ENCODE peak calls at places on chromosomes 11 and 22, in six cellular contexts. Y is A549, K is endothelial cell of umbilical vein, I is IMR-90, C is GM12878, O is heart left ventricle. E is an unnamed sample.

GRCh38 chr22:41668971-41669911 is 19.4 kb downstream of the SNU13 start:
- DNase-seq in O (no peak), K (peak; percentile 37), C (no peak), I (peak; percentile 85), Y (peak; percentile 52), E (no peak)

GRCh38 chr11:97909544-97910394 is 1111.0 kb upstream of the CNTN5 start:
- DNase-seq in Y (no peak), I (peak; percentile 57), C (no peak), O (no peak), K (no peak), E (no peak)

GRCh38 chr11:101817536-101817935 is 97.3 kb upstream of the CEP126 start:
- DNase-seq in O (no peak), I (no peak), K (no peak), Y (no peak), C (no peak), E (no peak)

GRCh38 chr11:26228778-26229177 is 103.2 kb upstream of the ANO3 start:
- DNase-seq in I (peak; percentile 59), O (no peak), Y (peak; percentile 7), C (no peak), K (peak; percentile 81), E (no peak)

GRCh38 chr11:76236092-76237026 is 30.1 kb upstream of the WNT11 start:
- DNase-seq in Y (peak; percentile 81), K (no peak), C (no peak), O (peak; percentile 73), I (peak; percentile 33), E (no peak)

GRCh38 chr11:91947215-91947614 is 277.4 kb upstream of the FAT3 start:
- DNase-seq in Y (no peak), K (peak; percentile 42), O (no peak), I (peak; percentile 2), C (no peak), E (peak; percentile 7)

GRCh38 chr11:112975493-112975892 is 14.3 kb downstream of the NCAM1 start:
- DNase-seq in I (no peak), O (no peak), C (no peak), Y (no peak), K (no peak), E (no peak)

GRCh38 chr11:78415338-78415737 is 2.3 kb downstream of the GAB2 start:
- DNase-seq in C (no peak), O (no peak), Y (no peak), I (no peak), K (peak; percentile 22), E (no peak)

GRCh38 chr11:16632295-16633200 is 105.9 kb upstream of the C11orf58 start:
- DNase-seq in C (no peak), K (peak; percentile 8), I (peak; percentile 21), Y (peak; percentile 38), O (no peak), E (no peak)

GRCh38 chr11:100735949-100736675 is 49.0 kb downstream of the ARHGAP42 start:
- DNase-seq in Y (peak; percentile 39), O (no peak), I (peak; percentile 35), C (no peak), K (no peak), E (no peak)

GRCh38 chr11:32478277-32478731 is 43.0 kb upstream of the WT1 start:
- DNase-seq in C (no peak), Y (no peak), O (peak; percentile 38), K (no peak), I (no peak), E (no peak)

GRCh38 chr22:35418726-35419125 is 18.8 kb downstream of the MCM5 start:
- DNase-seq in I (no peak), K (no peak), O (no peak), Y (no peak), C (no peak), E (no peak)

GRCh38 chr11:131692961-131693360 is 322.5 kb downstream of the NTM start:
- DNase-seq in Y (no peak), I (no peak), C (no peak), K (no peak), O (no peak), E (no peak)

GRCh38 chr11:121754603-121755002 is 301.8 kb upstream of the SORL1-AS1 start:
- DNase-seq in Y (no peak), O (no peak), C (no peak), I (peak; percentile 14), K (no peak), E (no peak)

GRCh38 chr11:76270387-76270786 is 64.1 kb upstream of the WNT11 start:
- DNase-seq in K (no peak), I (no peak), Y (no peak), O (no peak), C (no peak), E (peak; percentile 75)

GRCh38 chr11:46183819-46184218 is 62.6 kb upstream of the PHF21A start:
- DNase-seq in O (no peak), I (peak; percentile 84), Y (no peak), K (no peak), C (no peak), E (no peak)

GRCh38 chr11:77518471-77518870 is 44.6 kb upstream of the PAK1 start:
- DNase-seq in O (no peak), K (no peak), C (no peak), I (no peak), Y (no peak), E (no peak)

GRCh38 chr11:33735166-33735425 is 1.1 kb downstream of the CD59 start:
- DNase-seq in C (no peak), I (no peak), K (no peak), Y (no peak), O (no peak), E (no peak)

GRCh38 chr11:19597876-19598275 is 114.8 kb upstream of the NAV2 start:
- DNase-seq in Y (no peak), C (no peak), I (no peak), O (no peak), K (no peak), E (no peak)

GRCh38 chr11:61787928-61788491 is 4.4 kb downstream of the TMEM258 start:
- DNase-seq in K (peak; percentile 43), C (no peak), Y (peak; percentile 84), O (no peak), I (peak; percentile 61), E (no peak)

GRCh38 chr11:108093128-108093904 is 28.1 kb upstream of the ACAT1 start:
- DNase-seq in O (no peak), C (no peak), K (no peak), I (peak; percentile 78), Y (peak; percentile 70), E (no peak)

GRCh38 chr11:134500621-134501020 is 88.6 kb upstream of the B3GAT1 start:
- DNase-seq in C (no peak), K (no peak), Y (no peak), O (no peak), I (no peak), E (no peak)

GRCh38 chr22:21001601-21002325 is at the start of gene THAP7:
- DNase-seq in O (peak; percentile 99), C (peak; percentile 91), K (peak; percentile 95), I (peak; percentile 93), Y (peak; percentile 92), E (peak; percentile 95)
- TF ChIP-seq POLR2A in O (no peak), C (peak; percentile 94), K (peak; percentile 85), I (peak; percentile 88), Y (peak; percentile 66), E (peak; percentile 69)

DNA sequence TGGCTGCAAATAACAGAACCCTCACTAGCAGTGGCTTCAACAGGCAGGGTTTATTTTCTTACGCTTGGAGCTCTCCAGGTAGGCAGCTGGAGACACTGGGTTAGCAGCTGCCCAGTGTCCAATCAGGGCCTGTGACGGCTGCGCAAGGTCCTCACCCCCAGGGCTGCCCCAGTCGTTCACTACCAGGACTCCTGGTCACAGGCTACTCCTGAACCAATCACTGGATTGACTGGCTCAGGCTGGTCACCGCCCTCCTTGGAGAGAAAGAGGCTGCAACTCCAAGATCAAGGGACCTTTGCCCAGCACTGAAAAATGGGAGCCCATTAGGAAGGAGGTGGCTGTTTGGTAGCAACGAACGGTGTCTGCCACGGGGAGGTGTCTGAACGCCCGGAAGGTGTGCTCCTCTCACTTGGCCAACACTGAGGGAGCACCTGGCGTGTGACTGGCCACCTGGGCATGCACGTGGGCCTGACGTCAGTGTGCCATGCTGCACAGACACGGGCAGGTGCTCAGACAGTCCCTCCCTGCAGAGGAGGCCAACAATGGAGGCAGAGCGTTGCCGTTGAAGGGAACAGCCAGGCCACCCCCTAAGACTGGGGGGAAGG is 5.1 kb downstream of the ARSA start:
- DNase-seq in O (no peak), K (no peak), Y (no peak), C (no peak), I (no peak), E (no peak)
- H3K27ac ChIP-seq in O (no peak overlapping the region), K (no peak overlapping the region), Y (no peak overlapping the region), C (peak overlapping the region; percentile 97), I (no peak overlapping the region), E (no peak overlapping the region)

DNA sequence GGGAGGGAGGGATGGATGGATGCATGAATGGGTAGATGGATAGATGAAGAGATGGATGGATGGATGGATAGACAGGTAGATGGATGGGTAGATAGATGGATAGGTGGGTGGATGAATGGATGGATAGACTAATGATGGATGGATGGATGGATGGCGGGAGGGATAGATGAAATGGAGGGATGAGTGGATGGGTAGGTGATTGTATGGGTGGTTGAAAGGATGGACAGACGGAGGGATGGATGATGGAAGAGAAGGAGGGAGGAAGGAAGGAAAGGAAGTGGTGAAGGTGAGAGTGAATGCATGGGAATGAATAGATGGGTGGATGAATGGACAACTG is 3.7 kb upstream of the TNNT3 start:
- DNase-seq in Y (no peak), O (no peak), K (no peak), I (no peak), C (no peak), E (no peak)
- H3K4me3 ChIP-seq in Y (no peak overlapping the region), O (no peak overlapping the region), K (no peak overlapping the region), I (no peak overlapping the region), C (no peak overlapping the region), E (no peak overlapping the region)

GRCh38 chr22:46072030-46072881 is 78.1 kb upstream of the PPARA start:
- DNase-seq in I (peak; percentile 61), K (peak; percentile 55), O (peak; percentile 70), Y (no peak), C (no peak), E (no peak)

GRCh38 chr22:46070215-46070721 is 80.1 kb upstream of the PPARA start:
- DNase-seq in I (peak; percentile 42), O (peak; percentile 82), Y (peak; percentile 80), K (peak; percentile 52), C (no peak), E (peak; percentile 77)

GRCh38 chr22:46071451-46072029 is 78.8 kb upstream of the PPARA start:
- DNase-seq in K (peak; percentile 92), C (no peak), O (peak; percentile 95), I (peak; percentile 90), Y (peak; percentile 92), E (peak; percentile 93)

GRCh38 chr22:46069518-46070214 is 80.7 kb upstream of the PPARA start:
- DNase-seq in O (peak; percentile 92), K (peak; percentile 92), I (peak; percentile 91), C (no peak), Y (peak; percentile 96), E (peak; percentile 81)

DNA sequence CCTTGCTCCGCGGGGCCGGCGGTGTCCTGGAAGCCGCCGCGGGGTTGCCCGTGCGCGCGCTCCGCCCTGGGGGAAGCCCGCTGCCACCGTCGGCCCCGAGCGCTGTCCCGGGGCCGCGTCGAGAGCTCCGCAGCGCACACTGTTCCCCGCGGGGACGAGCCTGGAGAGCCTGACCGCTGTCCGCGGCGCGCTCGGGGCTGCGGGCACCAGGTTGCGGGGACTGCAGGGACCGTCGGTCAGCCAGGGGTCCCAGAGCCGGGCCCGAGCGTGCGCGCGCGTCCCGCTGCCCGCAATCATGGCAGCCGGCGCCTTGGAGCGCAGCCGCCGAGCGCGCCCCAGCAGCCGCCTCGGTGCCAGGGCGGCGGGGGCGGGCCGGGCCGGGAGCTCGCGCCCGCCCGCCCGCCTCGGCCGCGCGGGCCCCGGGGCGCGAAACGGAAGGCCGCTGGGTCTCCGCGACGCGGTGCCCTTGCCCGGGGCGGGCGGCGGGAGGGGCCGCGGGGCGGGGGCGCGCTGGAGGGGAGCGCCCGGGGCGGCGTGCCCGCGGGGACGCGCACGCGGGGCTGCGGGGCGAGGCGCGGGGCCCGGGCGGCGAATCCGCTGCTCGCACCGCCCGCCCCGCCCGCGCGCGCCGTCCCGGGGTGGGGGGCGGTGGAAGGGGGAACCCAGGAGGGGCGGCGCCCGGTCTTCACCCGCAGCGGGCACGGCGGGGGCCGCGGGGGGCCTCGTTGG is 79.4 kb upstream of the PPARA start:
- DNase-seq in I (peak; percentile 54), K (peak; percentile 57), Y (peak; percentile 63), O (peak; percentile 76), C (no peak), E (no peak)
- TF ChIP-seq POLR2A in I (no peak), K (no peak), Y (no peak), O (no peak), C (peak; percentile 68), E (peak; percentile 37)

E was measured in tibial nerve.